ENCODE peak calls at places on chromosomes 4 and X, in seven cellular contexts. O is astrocyte of the spinal cord, E is AG09309, A is epithelial cell of proximal tubule, U is breast epithelium, W is foreskin fibroblast, L is transverse colon. J is an unnamed sample.

GRCh38 chr4:89561051-89561450 is 253.5 kb upstream of the GPRIN3 start:
- DNase-seq in O (no peak), E (no peak), A (no peak), U (no peak), W (no peak), L (no peak), J (no peak)

GRCh38 chr4:109302366-109303140 is at the start of gene COL25A1:
- DNase-seq in O (peak; percentile 49), E (no peak), A (no peak), U (no peak), W (peak; percentile 64), L (peak; percentile 11), J (peak; percentile 8)

GRCh38 chrX:153642313-153642654 is 4.7 kb upstream of the DUSP9 start:
- DNase-seq in O (no peak), E (no peak), A (no peak), U (no peak), W (no peak), L (no peak), J (no peak)

GRCh38 chrX:11113731-11114130 is 2.6 kb downstream of the HCCS start:
- DNase-seq in O (peak; percentile 15), E (no peak), A (no peak), U (no peak), W (peak; percentile 29), L (no peak), J (no peak)

GRCh38 chr4:78672441-78672815 is 103.7 kb upstream of the BMP2K start:
- DNase-seq in O (no peak), E (no peak), A (no peak), U (no peak), W (no peak), L (no peak), J (no peak)

GRCh38 chrX:30065226-30065625 is 150.1 kb upstream of the MAGEB2 start:
- DNase-seq in O (peak; percentile 18), E (no peak), A (no peak), U (no peak), W (no peak), L (no peak), J (no peak)

GRCh38 chr4:47451657-47452056 is 11.8 kb downstream of the COMMD8 start:
- DNase-seq in O (no peak), E (peak; percentile 23), A (no peak), U (no peak), W (peak; percentile 87), L (no peak), J (no peak)

GRCh38 chr4:126895988-126896570 is 736.7 kb upstream of the INTU start:
- DNase-seq in O (no peak), E (no peak), A (no peak), U (no peak), W (peak; percentile 6), L (no peak), J (no peak)

GRCh38 chr4:6658635-6659075 is 18.2 kb downstream of the MRFAP1 start:
- DNase-seq in O (no peak), E (no peak), A (no peak), U (peak; percentile 56), W (peak; percentile 65), L (peak; percentile 28), J (peak; percentile 48)

GRCh38 chr4:18777190-18777589 is 755.6 kb upstream of the LCORL start:
- DNase-seq in O (no peak), E (no peak), A (no peak), U (no peak), W (no peak), L (no peak), J (no peak)

GRCh38 chrX:119570351-119570835 is 4.0 kb upstream of the UBE2A start:
- DNase-seq in O (no peak), E (no peak), A (no peak), U (no peak), W (no peak), L (no peak), J (no peak)

GRCh38 chr4:105158837-105159236 is 12.2 kb downstream of the TET2 start:
- DNase-seq in O (no peak), E (no peak), A (no peak), U (no peak), W (no peak), L (no peak), J (no peak)

GRCh38 chrX:747176-747575 is 116.6 kb downstream of the SHOX start:
- DNase-seq in O (no peak), E (no peak), A (no peak), U (no peak), W (no peak), L (no peak), J (no peak)

GRCh38 chr4:148065069-148065468 is 333.2 kb downstream of the ARHGAP10 start:
- DNase-seq in O (peak; percentile 58), E (peak; percentile 46), A (no peak), U (no peak), W (peak; percentile 82), L (no peak), J (no peak)

GRCh38 chr4:174047363-174047762 is 236.1 kb downstream of the FBXO8 start:
- DNase-seq in O (no peak), E (no peak), A (no peak), U (no peak), W (no peak), L (no peak), J (no peak)

GRCh38 chrX:41822917-41823316 is 98.9 kb downstream of the GPR82 start:
- DNase-seq in O (no peak), E (no peak), A (no peak), U (no peak), W (no peak), L (no peak), J (no peak)

GRCh38 chrX:13717697-13718483 is 16.5 kb downstream of the TRAPPC2 start:
- DNase-seq in O (peak; percentile 69), E (peak; percentile 33), A (no peak), U (no peak), W (peak; percentile 71), L (no peak), J (no peak)

GRCh38 chr4:1449833-1450741 is 43.8 kb upstream of the NKX1-1 start:
- DNase-seq in O (no peak), E (no peak), A (no peak), U (peak; percentile 31), W (no peak), L (no peak), J (no peak)

GRCh38 chr4:10015140-10015753 is 6.0 kb downstream of the SLC2A9 start:
- DNase-seq in O (peak; percentile 10), E (no peak), A (no peak), U (no peak), W (peak; percentile 66), L (peak; percentile 63), J (peak; percentile 47)

GRCh38 chr4:102036619-102037376 is 246.3 kb downstream of the BANK1 start:
- DNase-seq in O (peak; percentile 42), E (no peak), A (no peak), U (no peak), W (peak; percentile 70), L (no peak), J (no peak)

GRCh38 chr4:133711817-133712216 is 489.8 kb downstream of the PABPC4L start:
- DNase-seq in O (no peak), E (no peak), A (no peak), U (no peak), W (no peak), L (no peak), J (no peak)

GRCh38 chr4:78120144-78120880 is 63.2 kb downstream of the FRAS1 start:
- DNase-seq in O (no peak), E (no peak), A (no peak), U (no peak), W (no peak), L (no peak), J (no peak)

GRCh38 chrX:5681159-5681558 is 547.5 kb downstream of the NLGN4X start:
- DNase-seq in O (peak; percentile 3), E (no peak), A (no peak), U (no peak), W (peak; percentile 4), L (no peak), J (no peak)

GRCh38 chr4:16165931-16166330 is 60.3 kb downstream of the TAPT1 start:
- DNase-seq in O (no peak), E (no peak), A (no peak), U (no peak), W (no peak), L (no peak), J (no peak)

GRCh38 chrX:125398959-125399440 is 79.3 kb downstream of the TEX13C start:
- DNase-seq in O (no peak), E (no peak), A (no peak), U (no peak), W (no peak), L (no peak), J (no peak)

GRCh38 chr4:65007841-65008439 is 598.7 kb upstream of the TECRL start:
- DNase-seq in O (peak; percentile 66), E (peak; percentile 2), A (peak; percentile 6), U (no peak), W (peak; percentile 0), L (no peak), J (no peak)
- TF ChIP-seq CTCF in O (peak; percentile 57), E (peak; percentile 37), A (peak; percentile 68), U (no peak), W (peak; percentile 22), L (peak; percentile 50), J (peak; percentile 33)

GRCh38 chrX:101388604-101389003 is 2.2 kb upstream of the RPL36A start:
- DNase-seq in O (no peak), E (no peak), A (no peak), U (no peak), W (no peak), L (no peak), J (no peak)

GRCh38 chrX:101383679-101384078 is 2.3 kb downstream of the BTK start:
- DNase-seq in O (no peak), E (no peak), A (no peak), U (no peak), W (no peak), L (peak; percentile 26), J (peak; percentile 48)

GRCh38 chrX:101386542-101386885 is 523 bp upstream of the BTK start:
- DNase-seq in O (no peak), E (no peak), A (no peak), U (no peak), W (no peak), L (no peak), J (no peak)

GRCh38 chrX:101385795-101386541 is at the start of gene BTK:
- DNase-seq in O (no peak), E (no peak), A (no peak), U (no peak), W (no peak), L (peak; percentile 31), J (peak; percentile 70)

GRCh38 chrX:101385026-101385684 is 836 bp downstream of the BTK start:
- DNase-seq in O (no peak), E (no peak), A (no peak), U (no peak), W (no peak), L (no peak), J (no peak)
- H3K4me3 ChIP-seq in O (no peak overlapping the region), E (no peak overlapping the region), A (no peak overlapping the region), U (no peak overlapping the region), W (no peak overlapping the region), L (no peak overlapping the region), J (peak overlapping the region; percentile 70)

GRCh38 chrX:37926700-37927099 is 79.3 kb upstream of the DYNLT3 start:
- DNase-seq in O (peak; percentile 48), E (peak; percentile 3), A (no peak), U (no peak), W (peak; percentile 53), L (no peak), J (no peak)
- TF ChIP-seq CTCF in O (peak; percentile 40), E (peak; percentile 49), A (peak; percentile 55), U (peak; percentile 20), W (peak; percentile 33), L (peak; percentile 66), J (peak; percentile 50)

DNA sequence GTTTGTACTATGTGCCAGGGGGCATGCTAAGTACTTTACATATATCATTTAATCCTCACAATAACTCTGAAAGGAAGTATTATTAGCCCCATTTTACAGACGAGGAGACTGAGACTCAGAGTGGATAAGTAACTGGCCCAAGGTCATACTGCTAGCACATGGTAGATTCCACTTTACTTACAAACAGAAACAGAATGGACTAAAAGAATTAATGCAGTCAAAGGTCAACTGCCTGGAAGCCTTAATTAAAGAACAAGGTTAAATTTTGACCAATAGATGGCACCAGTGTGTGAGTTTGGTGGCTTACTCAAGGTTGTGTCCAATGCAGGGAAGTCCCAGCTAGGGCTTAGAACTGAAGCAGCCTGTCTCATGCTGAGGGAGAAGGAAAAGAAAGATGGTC is 4.7 kb downstream of the RIPPLY1 start:
- DNase-seq in O (peak; percentile 58), E (no peak), A (no peak), U (no peak), W (peak; percentile 68), L (no peak), J (peak; percentile 10)
- H3K4me3 ChIP-seq in O (no peak overlapping the region), E (no peak overlapping the region), A (no peak overlapping the region), U (no peak overlapping the region), W (no peak overlapping the region), L (no peak overlapping the region), J (no peak overlapping the region)